ENCODE peak calls at places on chromosomes 1 and 21, in six cellular contexts. Z is K562, E is H1, R is HepG2, Q is GM12891, G is GM12878. T is an unnamed sample.

GRCh38 chr1:85463666-85464496 is 1.1 kb downstream of the DDAH1 start:
- DNase-seq in Z (no peak), R (peak), G (no peak), E (no peak), Q (no peak), T (peak)

GRCh38 chr1:247551716-247552115 is 2.8 kb downstream of the GCSAML start:
- DNase-seq in Q (no peak), Z (no peak), G (no peak), R (no peak), E (no peak), T (no peak)

GRCh38 chr1:19825298-19825697 is 10.2 kb upstream of the RNF186 start:
- DNase-seq in E (peak), Q (no peak), Z (no peak), R (peak), G (no peak), T (no peak)

GRCh38 chr21:35853321-35853922 is 206.9 kb downstream of the SETD4 start:
- DNase-seq in R (no peak), G (no peak), Q (no peak), E (no peak), Z (no peak), T (no peak)

GRCh38 chr1:110645962-110646735 is 28.6 kb downstream of the KCNA3 start:
- DNase-seq in R (no peak), Q (no peak), E (no peak), G (no peak), Z (no peak), T (no peak)

GRCh38 chr1:225652726-225653462 is at the start of gene ENAH:
- DNase-seq in G (no peak), Q (peak), R (peak), Z (peak), E (no peak), T (peak)

GRCh38 chr1:106699436-106699835 is 357.0 kb upstream of the PRMT6 start:
- DNase-seq in G (no peak), E (no peak), Z (no peak), Q (no peak), R (no peak), T (no peak)

GRCh38 chr1:11746092-11746491 is 10.2 kb downstream of the AGTRAP start:
- DNase-seq in R (no peak), G (no peak), Z (no peak), Q (no peak), E (no peak), T (no peak)

GRCh38 chr1:219188331-219188803 is 14.7 kb downstream of the LYPLAL1 start:
- DNase-seq in E (no peak), Z (no peak), R (no peak), Q (no peak), G (peak), T (no peak)

GRCh38 chr21:34018910-34019309 is 54.5 kb upstream of the MRPS6 start:
- DNase-seq in Z (no peak), Q (no peak), G (peak), E (no peak), R (no peak), T (no peak)

GRCh38 chr1:198669023-198669698 is 30.3 kb downstream of the PTPRC start:
- DNase-seq in Z (peak), R (peak), G (peak), Q (no peak), E (no peak), T (no peak)

GRCh38 chr1:115325876-115326275 is 12.2 kb downstream of the NGF start:
- DNase-seq in Z (no peak), G (no peak), R (no peak), E (no peak), Q (no peak), T (no peak)

GRCh38 chr1:1211541-1212511 is 2.1 kb downstream of the TNFRSF4 start:
- DNase-seq in R (no peak), E (no peak), Z (no peak), Q (no peak), G (no peak), T (no peak)

GRCh38 chr21:44500111-44500510 is 39.9 kb downstream of the KRTAP10-1 start:
- DNase-seq in G (no peak), R (no peak), E (no peak), Q (no peak), Z (no peak), T (no peak)

GRCh38 chr1:18475234-18475633 is 5.5 kb upstream of the KLHDC7A start:
- DNase-seq in Z (no peak), E (no peak), Q (no peak), G (no peak), R (no peak), T (no peak)

GRCh38 chr1:28112388-28113311 is 24.2 kb upstream of the EYA3 start:
- DNase-seq in Z (peak), G (no peak), Q (no peak), E (no peak), R (peak), T (no peak)

GRCh38 chr1:105005594-105006195 is 1256.0 kb downstream of the AMY1C start:
- DNase-seq in Z (no peak), G (no peak), Q (no peak), E (no peak), R (no peak), T (no peak)

GRCh38 chr1:203287109-203287893 is 18.0 kb upstream of the BTG2 start:
- DNase-seq in Z (peak), E (no peak), R (no peak), Q (peak), G (peak), T (peak)

GRCh38 chr1:41476807-41477361 is 7.6 kb downstream of the EDN2 start:
- DNase-seq in Z (no peak), E (no peak), G (no peak), Q (no peak), R (peak), T (no peak)

GRCh38 chr1:41475859-41476567 is 8.5 kb downstream of the EDN2 start:
- DNase-seq in Q (no peak), R (no peak), Z (no peak), E (no peak), G (no peak), T (no peak)

GRCh38 chr1:41475346-41475745 is 9.1 kb downstream of the EDN2 start:
- DNase-seq in Z (no peak), Q (no peak), G (no peak), R (no peak), E (no peak), T (no peak)

GRCh38 chr1:41473738-41474362 is 10.6 kb downstream of the EDN2 start:
- DNase-seq in G (no peak), E (no peak), R (no peak), Z (no peak), Q (no peak), T (no peak)

GRCh38 chr1:41474490-41475271 is 9.8 kb downstream of the EDN2 start:
- DNase-seq in E (no peak), R (no peak), Z (no peak), Q (no peak), G (no peak), T (no peak)
- TF ChIP-seq TAF1 in E (no peak), R (no peak), Z (no peak), Q (no peak), G (no peak), T (no peak)

GRCh38 chr1:66271904-66272254 is 262.1 kb upstream of the SGIP1 start:
- DNase-seq in R (no peak), Z (no peak), Q (no peak), G (no peak), E (no peak), T (no peak)

GRCh38 chr1:66269222-66269621 is 264.7 kb upstream of the SGIP1 start:
- DNase-seq in G (no peak), E (no peak), Q (no peak), R (no peak), Z (no peak), T (no peak)

GRCh38 chr1:66273674-66274073 is 260.3 kb upstream of the SGIP1 start:
- DNase-seq in G (no peak), E (no peak), Z (no peak), Q (no peak), R (no peak), T (no peak)

GRCh38 chr1:66270122-66270812 is 263.7 kb upstream of the SGIP1 start:
- DNase-seq in Z (no peak), R (no peak), E (no peak), G (no peak), Q (no peak), T (no peak)

DNA sequence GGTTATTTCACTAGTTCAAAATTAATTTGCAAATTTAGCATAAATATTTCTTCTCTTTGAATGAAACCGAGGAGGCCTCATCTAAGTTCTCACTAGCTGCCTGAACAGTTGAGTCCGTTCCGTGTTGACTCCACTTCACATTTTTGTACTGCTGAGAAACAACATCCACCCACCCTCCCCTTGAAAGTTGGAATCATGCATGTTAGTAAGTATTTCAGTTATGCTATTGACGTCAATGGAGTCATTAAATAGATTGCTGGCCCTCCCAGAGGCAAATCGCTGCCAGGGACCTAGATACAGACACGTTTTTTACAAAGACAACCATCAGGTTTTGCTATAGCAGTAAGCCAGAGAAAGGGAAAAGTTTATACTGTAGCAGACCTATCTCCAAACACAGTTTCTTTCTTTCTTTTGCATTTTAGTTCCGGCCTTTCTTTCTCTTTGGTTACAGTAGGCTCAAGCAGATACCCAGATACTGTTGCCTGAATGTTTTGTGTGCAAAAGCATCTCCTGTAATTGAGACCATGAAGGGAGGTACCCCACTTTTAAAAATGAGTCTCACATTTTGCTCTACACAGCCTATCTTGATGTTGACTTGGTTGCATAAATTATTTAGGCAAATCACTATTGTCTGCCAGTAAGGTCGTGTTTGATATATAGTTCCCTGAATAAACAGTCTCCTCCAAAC is 262.6 kb upstream of the SGIP1 start:
- DNase-seq in Z (no peak), G (no peak), R (no peak), Q (no peak), E (peak), T (no peak)
- TF ChIP-seq POLR2A in Z (no peak), G (no peak), R (no peak), Q (peak), E (no peak), T (no peak)

GRCh38 chr1:62229468-62229867 is 34.8 kb downstream of the L1TD1 start:
- DNase-seq in Z (no peak), Q (no peak), E (no peak), G (no peak), R (peak), T (no peak)

GRCh38 chr1:62229932-62230331 is 35.3 kb downstream of the L1TD1 start:
- DNase-seq in Q (no peak), E (no peak), G (no peak), R (no peak), Z (no peak), T (no peak)

GRCh38 chr1:62228883-62229187 is 34.2 kb downstream of the L1TD1 start:
- DNase-seq in Z (no peak), Q (no peak), E (no peak), R (no peak), G (no peak), T (no peak)

GRCh38 chr1:62232885-62233284 is 38.2 kb downstream of the L1TD1 start:
- DNase-seq in Z (no peak), G (no peak), Q (no peak), E (no peak), R (no peak), T (no peak)

GRCh38 chr1:62230724-62231123 is 36.1 kb downstream of the L1TD1 start:
- DNase-seq in G (no peak), Z (no peak), R (no peak), Q (no peak), E (no peak), T (no peak)
- TF ChIP-seq TAF1 in G (no peak), Z (no peak), R (no peak), Q (no peak), E (no peak), T (no peak)

GRCh38 chr1:235893840-235894239 is 27.1 kb upstream of the LYST start:
- DNase-seq in G (no peak), R (peak), E (no peak), Z (no peak), Q (no peak), T (no peak)
- TF ChIP-seq POLR2A in G (no peak), R (no peak), E (no peak), Z (no peak), Q (no peak), T (no peak)

GRCh38 chr1:230050973-230051735 is 15.9 kb upstream of the GALNT2 start:
- DNase-seq in Q (no peak), G (no peak), R (no peak), Z (no peak), E (no peak), T (no peak)
- TF ChIP-seq TAF1 in Q (no peak), G (no peak), R (no peak), Z (no peak), E (no peak), T (no peak)